ENCODE peak calls at places on chromosomes 7 and 10, in five cellular contexts. E is endothelial cell of umbilical vein, L is BJ, D is GM10248, Z is HFF-Myc. N is an unnamed sample.

GRCh38 chr7:115116773-115117715 is 195.2 kb downstream of the MDFIC start:
- DNase-seq in E (no peak), L (no peak), D (no peak), Z (no peak), N (no peak)

GRCh38 chr7:45920543-45921380 is at the start of gene IGFBP3:
- DNase-seq in E (peak), L (no peak), D (no peak), Z (no peak), N (peak)

GRCh38 chr7:4634166-4634565 is 47.9 kb upstream of the FOXK1 start:
- DNase-seq in E (no peak), L (no peak), D (no peak), Z (no peak), N (no peak)

GRCh38 chr7:11252011-11252607 is 278.4 kb downstream of the PHF14 start:
- DNase-seq in E (no peak), L (no peak), D (no peak), Z (no peak), N (no peak)

GRCh38 chr10:29295813-29296212 is 6.9 kb downstream of the LYZL1 start:
- DNase-seq in E (no peak), L (no peak), D (no peak), Z (no peak), N (no peak)

GRCh38 chr7:112407261-112407660 is 43.0 kb upstream of the IFRD1 start:
- DNase-seq in E (no peak), L (no peak), D (no peak), Z (no peak), N (no peak)

GRCh38 chr7:43314379-43315158 is 202.1 kb downstream of the HECW1 start:
- DNase-seq in E (no peak), L (no peak), D (no peak), Z (no peak), N (no peak)

GRCh38 chr7:24715661-24716479 is 41.4 kb downstream of the GSDME start:
- DNase-seq in E (peak), L (no peak), D (peak), Z (peak), N (no peak)

GRCh38 chr7:68547794-68548193 is 1050.5 kb upstream of the AUTS2 start:
- DNase-seq in E (no peak), L (no peak), D (no peak), Z (no peak), N (no peak)

GRCh38 chr10:30455816-30456215 is 21.8 kb downstream of the MAP3K8 start:
- DNase-seq in E (no peak), L (no peak), D (no peak), Z (no peak), N (no peak)

GRCh38 chr7:44280993-44281721 is 44.2 kb downstream of the CAMK2B start:
- DNase-seq in E (no peak), L (no peak), D (no peak), Z (no peak), N (peak)

GRCh38 chr7:2710901-2711551 is 23.0 kb downstream of the AMZ1 start:
- DNase-seq in E (no peak), L (no peak), D (peak), Z (no peak), N (no peak)

GRCh38 chr7:78080811-78081210 is 282.2 kb downstream of the PHTF2 start:
- DNase-seq in E (no peak), L (no peak), D (no peak), Z (no peak), N (no peak)

GRCh38 chr7:28136885-28137284 is 43.7 kb downstream of the JAZF1 start:
- DNase-seq in E (no peak), L (no peak), D (no peak), Z (no peak), N (no peak)

GRCh38 chr10:102713483-102713813 is 749 bp downstream of the ARL3 start:
- DNase-seq in E (no peak), L (no peak), D (no peak), Z (no peak), N (no peak)
- TF ChIP-seq CTCF in E (no peak), L (no peak), D (no peak), Z (no peak), N (no peak)

GRCh38 chr7:1446611-1447032 is 12.6 kb downstream of the MICALL2 start:
- DNase-seq in E (no peak), L (no peak), D (no peak), Z (no peak), N (no peak)

GRCh38 chr7:1444214-1444924 is 14.9 kb downstream of the MICALL2 start:
- DNase-seq in E (no peak), L (no peak), D (no peak), Z (no peak), N (no peak)

GRCh38 chr7:1444925-1445322 is 14.3 kb downstream of the MICALL2 start:
- DNase-seq in E (no peak), L (no peak), D (no peak), Z (no peak), N (no peak)

GRCh38 chr7:1447112-1447511 is 12.2 kb downstream of the MICALL2 start:
- DNase-seq in E (no peak), L (no peak), D (no peak), Z (no peak), N (no peak)

GRCh38 chr7:1445341-1445740 is 13.9 kb downstream of the MICALL2 start:
- DNase-seq in E (no peak), L (no peak), D (no peak), Z (no peak), N (no peak)
- TF ChIP-seq CTCF in E (no peak), L (no peak), D (no peak), Z (no peak), N (no peak)

DNA sequence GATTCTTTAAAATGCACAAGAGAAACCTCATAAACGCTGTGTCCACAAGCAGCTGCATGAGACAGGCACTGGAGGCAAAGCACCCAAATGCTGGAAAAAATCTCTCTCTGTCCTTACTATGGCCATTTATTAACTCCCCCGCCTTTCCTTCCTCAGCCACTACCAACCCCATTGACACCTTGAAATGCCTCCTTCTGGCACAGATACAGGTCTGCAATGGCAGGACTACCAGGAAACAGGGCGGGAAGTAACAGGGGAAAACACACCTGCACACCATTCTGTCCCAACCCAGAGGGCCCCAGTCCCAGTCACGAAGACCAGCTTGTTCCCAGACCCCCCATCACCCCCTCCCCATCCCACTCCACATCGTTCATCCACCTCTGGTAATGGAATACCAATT is 224.3 kb downstream of the PARD3 start:
- DNase-seq in E (no peak), L (no peak), D (no peak), Z (no peak), N (no peak)
- TF ChIP-seq CTCF in E (no peak), L (no peak), D (no peak), Z (no peak), N (no peak)

DNA sequence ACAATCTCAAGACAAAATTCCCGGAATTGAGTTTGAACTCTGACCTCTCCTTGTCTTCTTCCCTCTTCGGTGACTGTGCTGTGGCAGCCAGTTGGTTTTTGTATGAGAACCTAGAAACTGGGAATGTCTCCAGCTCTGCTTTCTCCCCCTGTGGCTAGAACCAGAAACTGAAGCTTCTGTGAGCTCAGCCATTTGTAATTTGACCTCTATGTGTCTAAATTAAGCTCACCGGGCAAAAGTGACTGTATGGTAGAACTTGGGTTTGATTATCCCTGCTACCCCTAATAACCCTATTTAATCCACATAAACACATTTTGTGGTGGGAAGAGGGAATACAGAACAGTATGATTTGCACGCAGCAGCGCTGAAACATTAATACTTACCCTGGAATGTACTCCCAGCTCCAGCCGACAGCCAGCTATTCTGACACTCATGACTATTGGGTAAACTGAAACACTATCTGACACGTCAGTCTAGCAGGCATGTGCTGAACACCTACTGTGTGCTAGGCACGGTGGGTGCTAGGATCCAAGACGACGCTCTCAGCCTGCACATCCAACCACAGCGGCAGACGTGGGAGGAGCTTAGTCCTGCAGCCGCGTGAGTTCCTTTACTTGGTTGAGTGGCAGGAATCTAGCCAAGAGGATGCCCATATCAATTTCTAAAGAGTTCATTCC is 324.8 kb downstream of the SFMBT2 start:
- DNase-seq in E (no peak), L (no peak), D (no peak), Z (no peak), N (no peak)
- TF ChIP-seq CTCF in E (no peak), L (peak), D (no peak), Z (no peak), N (no peak)

GRCh38 chr7:16926283-16926682 is 44.5 kb upstream of the AGR3 start:
- DNase-seq in E (peak), L (no peak), D (no peak), Z (no peak), N (no peak)
- TF ChIP-seq CTCF in E (peak), L (peak), D (peak), Z (peak), N (peak)

GRCh38 chr7:131610007-131610406 is 53.6 kb upstream of the PODXL start:
- DNase-seq in E (no peak), L (no peak), D (no peak), Z (no peak), N (no peak)

GRCh38 chr7:131607291-131608111 is 51.1 kb upstream of the PODXL start:
- DNase-seq in E (no peak), L (no peak), D (no peak), Z (no peak), N (no peak)

GRCh38 chr7:131606346-131607290 is 50.2 kb upstream of the PODXL start:
- DNase-seq in E (no peak), L (no peak), D (no peak), Z (no peak), N (no peak)

GRCh38 chr7:131605280-131605878 is 49.0 kb upstream of the PODXL start:
- DNase-seq in E (no peak), L (no peak), D (no peak), Z (no peak), N (no peak)

DNA sequence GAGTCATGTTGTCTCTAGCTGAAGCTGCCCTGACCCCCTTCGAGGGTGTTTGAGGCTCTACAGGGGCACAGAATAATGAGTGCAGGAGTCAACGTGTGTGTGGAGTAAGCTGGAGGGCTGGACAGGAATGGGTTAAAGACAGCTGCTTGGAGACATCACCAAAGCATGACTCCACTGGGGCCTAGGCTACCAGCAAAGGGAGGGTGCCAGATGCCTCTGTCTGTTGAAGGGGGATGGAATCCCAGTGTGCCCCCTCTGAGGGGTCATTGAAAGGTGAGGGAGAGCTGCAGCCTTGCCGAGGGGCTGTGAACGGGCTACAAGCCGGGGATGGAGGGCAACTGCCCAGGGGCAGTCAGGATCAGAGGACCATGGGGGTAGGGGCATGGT is 51.7 kb upstream of the PODXL start:
- DNase-seq in E (no peak), L (no peak), D (no peak), Z (no peak), N (no peak)
- TF ChIP-seq CTCF in E (no peak), L (no peak), D (no peak), Z (no peak), N (no peak)

GRCh38 chr7:130793855-130794618 is 60.0 kb upstream of the KLF14 start:
- DNase-seq in E (peak), L (no peak), D (no peak), Z (no peak), N (no peak)
- TF ChIP-seq CTCF in E (peak), L (peak), D (no peak), Z (peak), N (no peak)

GRCh38 chr7:79307376-79307775 is 146.1 kb downstream of the MAGI2 start:
- DNase-seq in E (no peak), L (no peak), D (no peak), Z (no peak), N (no peak)

GRCh38 chr7:79312022-79312421 is 141.4 kb downstream of the MAGI2 start:
- DNase-seq in E (no peak), L (no peak), D (no peak), Z (no peak), N (no peak)

GRCh38 chr7:79302281-79302680 is 151.2 kb downstream of the MAGI2 start:
- DNase-seq in E (no peak), L (no peak), D (no peak), Z (no peak), N (no peak)

GRCh38 chr7:79304711-79305110 is 148.8 kb downstream of the MAGI2 start:
- DNase-seq in E (no peak), L (no peak), D (no peak), Z (no peak), N (no peak)

DNA sequence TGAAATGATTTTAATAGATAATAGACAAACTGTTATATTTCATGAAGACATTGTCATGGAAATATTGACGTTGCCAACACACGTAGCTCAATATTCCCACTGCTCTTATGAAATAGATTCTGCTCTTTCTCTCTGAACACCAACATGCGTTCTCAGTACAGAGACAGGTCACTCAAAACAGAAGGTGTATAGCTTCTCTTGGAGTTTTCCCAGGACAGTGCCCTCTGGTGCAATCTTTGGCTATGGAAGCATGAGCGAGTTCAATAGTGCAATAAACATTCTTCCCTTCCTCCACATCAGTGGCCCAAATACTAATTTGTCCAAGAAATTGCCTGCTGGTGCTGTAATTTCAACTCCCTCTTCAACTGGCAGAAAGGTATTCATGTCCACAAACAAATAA is 145.3 kb downstream of the MAGI2 start:
- DNase-seq in E (no peak), L (no peak), D (no peak), Z (no peak), N (no peak)
- TF ChIP-seq CTCF in E (no peak), L (peak), D (no peak), Z (no peak), N (no peak)

N was measured in D721Med.